ENCODE peak calls at places on chromosome 9, in eight cellular contexts. One of them, this sample, is unnamed.
A peak's percentile ranks its signal among the peaks of the same experiment; 100 is the strongest.

GRCh38 chr9:18632624-18633407 is 158.9 kb downstream of the ADAMTSL1 start:
- DNase-seq in PC-3: peak; percentile 82
- DNase-seq in endothelial cell of umbilical vein: peak; percentile 96
- DNase-seq in neural progenitor cell: no peak
- DNase-seq in fibroblast of lung: peak; percentile 89
- DNase-seq in PC-9: peak; percentile 0
- DNase-seq in HCT116: no peak
- DNase-seq in mammary epithelial cell: peak; percentile 69
- DNase-seq in this sample: peak; percentile 87

GRCh38 chr9:120377268-120378150 is 202.5 kb downstream of the CDK5RAP2 start:
- DNase-seq in PC-9: no peak
- DNase-seq in mammary epithelial cell: no peak
- DNase-seq in fibroblast of lung: peak; percentile 52
- DNase-seq in endothelial cell of umbilical vein: no peak
- DNase-seq in PC-3: no peak
- DNase-seq in HCT116: no peak
- DNase-seq in neural progenitor cell: no peak
- DNase-seq in this sample: peak; percentile 24

GRCh38 chr9:129042016-129042415 is 5.6 kb downstream of the MIGA2 start:
- DNase-seq in HCT116: no peak
- DNase-seq in PC-9: no peak
- DNase-seq in neural progenitor cell: no peak
- DNase-seq in PC-3: no peak
- DNase-seq in fibroblast of lung: no peak
- DNase-seq in endothelial cell of umbilical vein: no peak
- DNase-seq in mammary epithelial cell: no peak
- DNase-seq in this sample: no peak

GRCh38 chr9:20873240-20873860 is 158.1 kb downstream of the HACD4 start:
- DNase-seq in mammary epithelial cell: no peak
- DNase-seq in fibroblast of lung: peak; percentile 71
- DNase-seq in endothelial cell of umbilical vein: no peak
- DNase-seq in neural progenitor cell: no peak
- DNase-seq in PC-9: no peak
- DNase-seq in PC-3: no peak
- DNase-seq in HCT116: no peak
- DNase-seq in this sample: peak; percentile 60

GRCh38 chr9:116656535-116656934 is 30.6 kb upstream of the TRIM32 start:
- DNase-seq in endothelial cell of umbilical vein: no peak
- DNase-seq in mammary epithelial cell: no peak
- DNase-seq in HCT116: no peak
- DNase-seq in fibroblast of lung: no peak
- DNase-seq in neural progenitor cell: no peak
- DNase-seq in PC-9: no peak
- DNase-seq in PC-3: no peak
- DNase-seq in this sample: no peak

GRCh38 chr9:69047331-69047730 is 11.8 kb downstream of the FXN start:
- DNase-seq in HCT116: no peak
- DNase-seq in neural progenitor cell: no peak
- DNase-seq in mammary epithelial cell: no peak
- DNase-seq in PC-3: no peak
- DNase-seq in PC-9: no peak
- DNase-seq in endothelial cell of umbilical vein: peak; percentile 25
- DNase-seq in fibroblast of lung: no peak
- DNase-seq in this sample: no peak

GRCh38 chr9:129569506-129570449 is 51.1 kb downstream of the C9orf50 start:
- DNase-seq in HCT116: peak; percentile 81
- DNase-seq in PC-9: peak; percentile 52
- DNase-seq in endothelial cell of umbilical vein: peak; percentile 30
- DNase-seq in mammary epithelial cell: no peak
- DNase-seq in PC-3: peak; percentile 13
- DNase-seq in neural progenitor cell: peak; percentile 65
- DNase-seq in fibroblast of lung: peak; percentile 51
- DNase-seq in this sample: peak; percentile 48

GRCh38 chr9:81716409-81716808 is 27.1 kb upstream of the TLE1 start:
- DNase-seq in HCT116: no peak
- DNase-seq in neural progenitor cell: no peak
- DNase-seq in PC-9: no peak
- DNase-seq in mammary epithelial cell: peak; percentile 61
- DNase-seq in PC-3: peak; percentile 49
- DNase-seq in fibroblast of lung: peak; percentile 41
- DNase-seq in endothelial cell of umbilical vein: no peak
- DNase-seq in this sample: peak; percentile 12

GRCh38 chr9:93237535-93237934 is 53.6 kb downstream of the WNK2 start:
- DNase-seq in endothelial cell of umbilical vein: no peak
- DNase-seq in fibroblast of lung: no peak
- DNase-seq in neural progenitor cell: no peak
- DNase-seq in HCT116: no peak
- DNase-seq in mammary epithelial cell: no peak
- DNase-seq in PC-9: no peak
- DNase-seq in PC-3: no peak
- DNase-seq in this sample: no peak

GRCh38 chr9:5441043-5441442 is 3.3 kb upstream of the PLGRKT start:
- DNase-seq in endothelial cell of umbilical vein: no peak
- DNase-seq in HCT116: no peak
- DNase-seq in PC-3: peak; percentile 52
- DNase-seq in neural progenitor cell: no peak
- DNase-seq in mammary epithelial cell: peak; percentile 54
- DNase-seq in fibroblast of lung: peak; percentile 68
- DNase-seq in PC-9: no peak
- DNase-seq in this sample: peak; percentile 54

GRCh38 chr9:129254566-129255287 is 76.7 kb upstream of the IER5L start:
- DNase-seq in fibroblast of lung: no peak
- DNase-seq in PC-3: no peak
- DNase-seq in neural progenitor cell: no peak
- DNase-seq in mammary epithelial cell: no peak
- DNase-seq in HCT116: no peak
- DNase-seq in PC-9: no peak
- DNase-seq in endothelial cell of umbilical vein: no peak
- DNase-seq in this sample: no peak

GRCh38 chr9:109476781-109477268 is 21.3 kb downstream of the PTPN3 start:
- DNase-seq in fibroblast of lung: no peak
- DNase-seq in HCT116: no peak
- DNase-seq in neural progenitor cell: no peak
- DNase-seq in PC-3: peak; percentile 61
- DNase-seq in PC-9: peak; percentile 32
- DNase-seq in endothelial cell of umbilical vein: no peak
- DNase-seq in mammary epithelial cell: peak; percentile 70
- DNase-seq in this sample: no peak

GRCh38 chr9:28899267-28899666 is 1326.0 kb upstream of the C9orf72 start:
- DNase-seq in mammary epithelial cell: no peak
- DNase-seq in PC-3: no peak
- DNase-seq in endothelial cell of umbilical vein: no peak
- DNase-seq in neural progenitor cell: no peak
- DNase-seq in HCT116: no peak
- DNase-seq in fibroblast of lung: no peak
- DNase-seq in PC-9: no peak
- DNase-seq in this sample: no peak

GRCh38 chr9:115395511-115396021 is 277.6 kb upstream of the TNC start:
- DNase-seq in mammary epithelial cell: peak; percentile 36
- DNase-seq in neural progenitor cell: no peak
- DNase-seq in PC-9: no peak
- DNase-seq in fibroblast of lung: peak; percentile 61
- DNase-seq in HCT116: no peak
- DNase-seq in PC-3: peak; percentile 73
- DNase-seq in endothelial cell of umbilical vein: no peak
- DNase-seq in this sample: peak; percentile 54

GRCh38 chr9:86322973-86323644 is 31.1 kb downstream of the TUT7 start:
- DNase-seq in HCT116: no peak
- DNase-seq in PC-3: peak; percentile 74
- DNase-seq in fibroblast of lung: peak; percentile 84
- DNase-seq in PC-9: no peak
- DNase-seq in neural progenitor cell: no peak
- DNase-seq in mammary epithelial cell: no peak
- DNase-seq in endothelial cell of umbilical vein: peak; percentile 75
- DNase-seq in this sample: peak; percentile 81

GRCh38 chr9:133436706-133437105 is 14.5 kb downstream of the ADAMTS13 start:
- DNase-seq in HCT116: no peak
- DNase-seq in PC-3: no peak
- DNase-seq in mammary epithelial cell: no peak
- DNase-seq in fibroblast of lung: no peak
- DNase-seq in neural progenitor cell: no peak
- DNase-seq in endothelial cell of umbilical vein: no peak
- DNase-seq in PC-9: no peak
- DNase-seq in this sample: no peak

GRCh38 chr9:131275332-131276106 is 791 bp downstream of the FAM78A start:
- DNase-seq in PC-3: no peak
- DNase-seq in PC-9: no peak
- DNase-seq in mammary epithelial cell: no peak
- DNase-seq in neural progenitor cell: peak; percentile 76
- DNase-seq in fibroblast of lung: no peak
- DNase-seq in HCT116: no peak
- DNase-seq in endothelial cell of umbilical vein: peak; percentile 59
- DNase-seq in this sample: no peak

GRCh38 chr9:21976334-21976875 is 17.8 kb downstream of the CDKN2A start:
- DNase-seq in neural progenitor cell: no peak
- DNase-seq in PC-3: no peak
- DNase-seq in mammary epithelial cell: no peak
- DNase-seq in fibroblast of lung: no peak
- DNase-seq in HCT116: no peak
- DNase-seq in PC-9: no peak
- DNase-seq in endothelial cell of umbilical vein: no peak
- DNase-seq in this sample: no peak

GRCh38 chr9:21970800-21971620 is 23.2 kb downstream of the CDKN2A start:
- DNase-seq in neural progenitor cell: peak; percentile 55
- DNase-seq in PC-3: no peak
- DNase-seq in HCT116: no peak
- DNase-seq in fibroblast of lung: no peak
- DNase-seq in endothelial cell of umbilical vein: no peak
- DNase-seq in PC-9: no peak
- DNase-seq in mammary epithelial cell: no peak
- DNase-seq in this sample: no peak

GRCh38 chr9:21974230-21974541 is 20.0 kb downstream of the CDKN2A start:
- DNase-seq in PC-9: no peak
- DNase-seq in mammary epithelial cell: no peak
- DNase-seq in HCT116: no peak
- DNase-seq in PC-3: no peak
- DNase-seq in neural progenitor cell: no peak
- DNase-seq in endothelial cell of umbilical vein: peak; percentile 21
- DNase-seq in fibroblast of lung: no peak
- DNase-seq in this sample: no peak

GRCh38 chr9:21972361-21972760 is 21.8 kb downstream of the CDKN2A start:
- DNase-seq in PC-9: no peak
- DNase-seq in fibroblast of lung: no peak
- DNase-seq in mammary epithelial cell: no peak
- DNase-seq in neural progenitor cell: no peak
- DNase-seq in endothelial cell of umbilical vein: no peak
- DNase-seq in PC-3: no peak
- DNase-seq in HCT116: no peak
- DNase-seq in this sample: no peak

GRCh38 chr9:21974542-21975409 is 19.4 kb downstream of the CDKN2A start:
- DNase-seq in neural progenitor cell: peak; percentile 88
- DNase-seq in PC-9: peak; percentile 82
- DNase-seq in mammary epithelial cell: no peak
- DNase-seq in PC-3: no peak
- DNase-seq in HCT116: peak; percentile 29
- DNase-seq in endothelial cell of umbilical vein: peak; percentile 51
- DNase-seq in fibroblast of lung: peak; percentile 75
- DNase-seq in this sample: peak; percentile 56
- TF ChIP-seq EZH2 in neural progenitor cell: peak; percentile 88
- TF ChIP-seq EZH2 in PC-9: no peak
- TF ChIP-seq EZH2 in mammary epithelial cell: no peak
- TF ChIP-seq EZH2 in PC-3: no peak
- TF ChIP-seq EZH2 in HCT116: no peak
- TF ChIP-seq EZH2 in endothelial cell of umbilical vein: peak; percentile 97
- TF ChIP-seq EZH2 in fibroblast of lung: peak; percentile 88
- TF ChIP-seq EZH2 in this sample: peak; percentile 50

GRCh38 chr9:134764870-134765269 is 115.7 kb upstream of the FCN2 start:
- DNase-seq in HCT116: no peak
- DNase-seq in neural progenitor cell: no peak
- DNase-seq in PC-9: no peak
- DNase-seq in mammary epithelial cell: no peak
- DNase-seq in endothelial cell of umbilical vein: no peak
- DNase-seq in PC-3: no peak
- DNase-seq in fibroblast of lung: no peak
- DNase-seq in this sample: no peak
- H4K20me1 ChIP-seq in HCT116: no peaks in the 10 kb centered on the region
- H4K20me1 ChIP-seq in neural progenitor cell: no peaks in the 10 kb centered on the region
- H4K20me1 ChIP-seq in PC-9: no peaks in the 10 kb centered on the region
- H4K20me1 ChIP-seq in mammary epithelial cell: no peaks in the 10 kb centered on the region
- H4K20me1 ChIP-seq in endothelial cell of umbilical vein: no peaks in the 10 kb centered on the region
- H4K20me1 ChIP-seq in PC-3: no peaks in the 10 kb centered on the region
- H4K20me1 ChIP-seq in fibroblast of lung: no peaks in the 10 kb centered on the region
- H4K20me1 ChIP-seq in this sample: peaks cover 99% of the 10 kb centered on the region

DNA sequence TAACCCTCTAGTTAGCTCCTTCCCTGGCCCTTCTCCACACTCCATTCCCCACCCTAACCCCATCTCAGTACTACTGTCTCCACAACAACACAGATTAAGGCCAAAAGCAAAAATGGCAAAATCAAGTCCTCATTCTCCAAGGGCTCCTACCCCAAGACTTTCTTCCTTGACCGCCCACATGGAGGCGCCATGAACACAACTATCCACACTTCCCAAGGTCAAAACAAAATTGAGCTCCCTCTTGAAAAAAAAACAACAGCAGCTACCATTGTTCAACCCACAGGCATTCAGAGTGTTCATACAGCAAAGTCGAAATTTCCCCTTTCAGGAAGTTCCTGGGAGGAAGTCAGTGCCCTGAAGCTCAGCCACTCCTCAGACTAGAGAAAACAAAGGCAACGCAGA is 54.4 kb downstream of the GNAQ start:
- DNase-seq in fibroblast of lung: peak; percentile 72
- DNase-seq in mammary epithelial cell: peak; percentile 84
- DNase-seq in PC-9: peak; percentile 39
- DNase-seq in endothelial cell of umbilical vein: peak; percentile 94
- DNase-seq in HCT116: peak; percentile 21
- DNase-seq in neural progenitor cell: peak; percentile 39
- DNase-seq in PC-3: no peak
- DNase-seq in this sample: peak; percentile 61
- TF ChIP-seq CTCF in fibroblast of lung: peak; percentile 64
- TF ChIP-seq CTCF in mammary epithelial cell: peak; percentile 70
- TF ChIP-seq CTCF in PC-9: peak; percentile 36
- TF ChIP-seq CTCF in endothelial cell of umbilical vein: peak; percentile 76
- TF ChIP-seq CTCF in HCT116: peak; percentile 60
- TF ChIP-seq CTCF in neural progenitor cell: peak; percentile 61
- TF ChIP-seq CTCF in PC-3: peak; percentile 41
- TF ChIP-seq CTCF in this sample: peak; percentile 61

GRCh38 chr9:96031366-96031824 is 155.9 kb downstream of the ERCC6L2 start:
- DNase-seq in neural progenitor cell: no peak
- DNase-seq in PC-9: peak; percentile 22
- DNase-seq in HCT116: no peak
- DNase-seq in mammary epithelial cell: no peak
- DNase-seq in PC-3: peak; percentile 91
- DNase-seq in fibroblast of lung: no peak
- DNase-seq in endothelial cell of umbilical vein: no peak
- DNase-seq in this sample: no peak

GRCh38 chr9:96026655-96027213 is 151.2 kb downstream of the ERCC6L2 start:
- DNase-seq in mammary epithelial cell: no peak
- DNase-seq in fibroblast of lung: no peak
- DNase-seq in endothelial cell of umbilical vein: no peak
- DNase-seq in PC-3: no peak
- DNase-seq in HCT116: no peak
- DNase-seq in PC-9: no peak
- DNase-seq in neural progenitor cell: no peak
- DNase-seq in this sample: no peak

GRCh38 chr9:96025995-96026572 is 150.6 kb downstream of the ERCC6L2 start:
- DNase-seq in HCT116: no peak
- DNase-seq in neural progenitor cell: peak; percentile 79
- DNase-seq in PC-3: no peak
- DNase-seq in fibroblast of lung: no peak
- DNase-seq in mammary epithelial cell: no peak
- DNase-seq in PC-9: no peak
- DNase-seq in endothelial cell of umbilical vein: no peak
- DNase-seq in this sample: no peak

GRCh38 chr9:96029722-96030515 is 154.4 kb downstream of the ERCC6L2 start:
- DNase-seq in mammary epithelial cell: no peak
- DNase-seq in PC-9: no peak
- DNase-seq in fibroblast of lung: no peak
- DNase-seq in PC-3: no peak
- DNase-seq in endothelial cell of umbilical vein: no peak
- DNase-seq in HCT116: no peak
- DNase-seq in neural progenitor cell: no peak
- DNase-seq in this sample: no peak

GRCh38 chr9:96027271-96028131 is 152.0 kb downstream of the ERCC6L2 start:
- DNase-seq in neural progenitor cell: peak; percentile 56
- DNase-seq in endothelial cell of umbilical vein: peak; percentile 44
- DNase-seq in mammary epithelial cell: no peak
- DNase-seq in PC-9: no peak
- DNase-seq in fibroblast of lung: no peak
- DNase-seq in PC-3: no peak
- DNase-seq in HCT116: no peak
- DNase-seq in this sample: no peak
- TF ChIP-seq EZH2 in neural progenitor cell: peak; percentile 82
- TF ChIP-seq EZH2 in endothelial cell of umbilical vein: peak; percentile 66
- TF ChIP-seq EZH2 in mammary epithelial cell: no peak
- TF ChIP-seq EZH2 in PC-9: no peak
- TF ChIP-seq EZH2 in fibroblast of lung: peak; percentile 49
- TF ChIP-seq EZH2 in PC-3: no peak
- TF ChIP-seq EZH2 in HCT116: no peak
- TF ChIP-seq EZH2 in this sample: peak; percentile 45